ENCODE peak calls at places on chromosomes 6 and 20, in five cellular contexts. Y, N, M, J and T are unnamed samples.

GRCh38 chr6:117477988-117478852 is 4.3 kb upstream of the DCBLD1 start:
- DNase-seq in Y (no peak), M (no peak), N (no peak), J (no peak), T (no peak)

GRCh38 chr20:18705490-18705889 is 108.1 kb upstream of the SCP2D1 start:
- DNase-seq in J (no peak), M (peak), N (no peak), Y (no peak), T (no peak)

GRCh38 chr6:150745896-150746295 is 119.6 kb upstream of the MTHFD1L start:
- DNase-seq in Y (no peak), M (no peak), J (no peak), N (no peak), T (no peak)

GRCh38 chr6:4341078-4341797 is 205.9 kb upstream of the ECI2 start:
- DNase-seq in J (no peak), Y (no peak), M (no peak), N (no peak), T (peak)

GRCh38 chr6:26285143-26286134 is 79.6 kb upstream of the BTN3A2 start:
- DNase-seq in Y (peak), J (peak), M (peak), N (peak), T (peak)

GRCh38 chr6:37303891-37304503 is 46.1 kb upstream of the TMEM217 start:
- DNase-seq in N (no peak), M (no peak), J (no peak), Y (peak), T (no peak)

GRCh38 chr6:166815629-166816028 is 140.7 kb downstream of the RNASET2 start:
- DNase-seq in J (no peak), M (no peak), N (no peak), Y (no peak), T (no peak)

GRCh38 chr20:21433329-21433890 is 36.1 kb upstream of the NKX2-4 start:
- DNase-seq in M (no peak), Y (no peak), J (no peak), N (no peak), T (no peak)

GRCh38 chr20:1205802-1206201 is 2.5 kb downstream of the C20orf202 start:
- DNase-seq in N (no peak), Y (no peak), J (no peak), M (no peak), T (no peak)

GRCh38 chr6:158008894-158009891 is 27.5 kb downstream of the SYNJ2 start:
- DNase-seq in J (no peak), N (peak), M (peak), Y (no peak), T (no peak)

GRCh38 chr20:9235518-9235917 is 166.6 kb downstream of the PLCB4 start:
- DNase-seq in Y (no peak), N (no peak), M (no peak), J (no peak), T (no peak)

GRCh38 chr6:79543411-79543810 is 6.2 kb upstream of the LCA5 start:
- DNase-seq in N (no peak), M (no peak), Y (no peak), J (no peak), T (no peak)

GRCh38 chr6:2999005-2999620 is 581 bp upstream of the NQO2 start:
- DNase-seq in M (peak), Y (peak), J (peak), N (no peak), T (no peak)

GRCh38 chr20:38113401-38114325 is 51.4 kb downstream of the TGM2 start:
- DNase-seq in J (no peak), M (peak), N (no peak), Y (no peak), T (no peak)

GRCh38 chr6:136487746-136488145 is 62.5 kb downstream of the MAP7 start:
- DNase-seq in J (no peak), Y (no peak), N (no peak), M (no peak), T (no peak)

GRCh38 chr6:143236151-143236788 is 175.6 kb downstream of the AIG1 start:
- DNase-seq in M (no peak), J (no peak), N (no peak), Y (no peak), T (no peak)

GRCh38 chr20:49696594-49696993 is 17.1 kb downstream of the B4GALT5 start:
- DNase-seq in M (no peak), J (no peak), Y (peak), N (no peak), T (no peak)

GRCh38 chr6:136550045-136550329 is 235 bp downstream of the MAP7 start:
- DNase-seq in N (no peak), J (no peak), Y (no peak), M (peak), T (no peak)

GRCh38 chr6:170080828-170081368 is 210.0 kb downstream of the DLL1 start:
- DNase-seq in M (no peak), N (no peak), Y (peak), J (peak), T (no peak)

GRCh38 chr6:135067891-135068290 is 13.3 kb upstream of the HBS1L start:
- DNase-seq in Y (no peak), N (no peak), J (no peak), M (no peak), T (no peak)

GRCh38 chr6:109484161-109484560 is 1.1 kb upstream of the ZBTB24 start:
- DNase-seq in N (no peak), J (no peak), M (no peak), Y (no peak), T (no peak)

GRCh38 chr6:33118525-33119123 is 42.8 kb downstream of the HLA-DPB1 start:
- DNase-seq in N (no peak), J (no peak), M (no peak), Y (peak), T (no peak)

GRCh38 chr6:26312096-26312463 is 52.9 kb upstream of the BTN3A2 start:
- DNase-seq in J (no peak), Y (peak), N (no peak), M (no peak), T (no peak)

GRCh38 chr6:46323312-46323965 is 152.7 kb upstream of the ENPP5 start:
- DNase-seq in M (no peak), N (no peak), J (no peak), Y (no peak), T (no peak)

GRCh38 chr6:82842721-82843120 is 222.9 kb downstream of the UBE3D start:
- DNase-seq in N (no peak), J (no peak), M (no peak), Y (no peak), T (no peak)

GRCh38 chr6:134896881-134897280 is 53.0 kb downstream of the ALDH8A1 start:
- DNase-seq in J (no peak), N (no peak), M (no peak), Y (no peak), T (no peak)

GRCh38 chr6:44257007-44257752 is at the start of gene SLC35B2:
- DNase-seq in J (peak), N (peak), M (peak), Y (peak), T (peak)

GRCh38 chr20:57066126-57066900 is 200.1 kb downstream of the BMP7 start:
- DNase-seq in Y (no peak), M (no peak), N (no peak), J (no peak), T (no peak)

GRCh38 chr6:111265842-111266241 is 178.5 kb downstream of the SLC16A10 start:
- DNase-seq in N (no peak), J (no peak), M (no peak), Y (no peak), T (no peak)

GRCh38 chr6:77173472-77174074 is 289.7 kb downstream of the HTR1B start:
- DNase-seq in M (no peak), J (no peak), N (no peak), Y (no peak), T (no peak)

GRCh38 chr6:24673625-24674024 is 6.7 kb downstream of the ACOT13 start:
- DNase-seq in J (no peak), Y (no peak), M (no peak), N (no peak), T (no peak)

GRCh38 chr6:2454180-2454579 is 208.8 kb upstream of the GMDS start:
- DNase-seq in Y (no peak), N (no peak), M (no peak), J (no peak), T (no peak)

GRCh38 chr20:63591147-63591533 is 17.1 kb upstream of the HELZ2 start:
- DNase-seq in Y (no peak), N (no peak), M (no peak), J (no peak), T (no peak)

GRCh38 chr6:52995913-52996685 is 1.0 kb upstream of the GSTA4 start:
- DNase-seq in Y (peak), N (peak), J (no peak), M (peak), T (no peak)

GRCh38 chr6:51644426-51644825 is 443.0 kb downstream of the PKHD1 start:
- DNase-seq in N (no peak), J (no peak), M (no peak), Y (no peak), T (no peak)

GRCh38 chr6:82525775-82526515 is 162.3 kb downstream of the TPBG start:
- DNase-seq in J (no peak), M (no peak), N (no peak), Y (peak), T (no peak)

GRCh38 chr6:2918936-2919335 is 15.8 kb upstream of the SERPINB9 start:
- DNase-seq in Y (no peak), J (no peak), N (no peak), M (no peak), T (no peak)

GRCh38 chr6:159321267-159321666 is 152.1 kb downstream of the FNDC1 start:
- DNase-seq in M (no peak), Y (no peak), J (no peak), N (no peak), T (no peak)